ENCODE peak calls at places on chromosomes 2 and 18, in eight cellular contexts. Z, J, U, E, Q, M, B and L are unnamed samples.

GRCh38 chr2:234968633-234969328 is 17.0 kb downstream of the SH3BP4 start:
- DNase-seq in E (no peak), M (no peak), J (no peak), Z (no peak), U (no peak), Q (no peak), B (no peak), L (no peak)

GRCh38 chr2:220188031-220188430 is 560.6 kb downstream of the SLC4A3 start:
- DNase-seq in E (peak), Z (no peak), M (peak), J (no peak), B (no peak), Q (peak), U (peak), L (peak)

GRCh38 chr2:24489465-24489864 is 1.6 kb upstream of the NCOA1 start:
- DNase-seq in E (no peak), B (no peak), Z (no peak), M (no peak), U (no peak), J (no peak), Q (no peak), L (no peak)

GRCh38 chr2:1738163-1738562 is 6.2 kb downstream of the PXDN start:
- DNase-seq in Q (no peak), Z (no peak), M (no peak), B (no peak), J (no peak), U (no peak), E (no peak), L (no peak)

GRCh38 chr2:13822365-13822764 is 810.2 kb upstream of the LRATD1 start:
- DNase-seq in M (no peak), U (no peak), Q (no peak), J (no peak), B (no peak), Z (no peak), E (no peak), L (no peak)

GRCh38 chr18:9139400-9140039 is 2.9 kb downstream of the ANKRD12 start:
- DNase-seq in Q (no peak), E (no peak), U (no peak), J (no peak), M (no peak), Z (no peak), B (no peak), L (no peak)

GRCh38 chr2:15588329-15588919 is 3.2 kb upstream of the DDX1 start:
- DNase-seq in M (peak), Q (no peak), U (peak), E (peak), B (peak), Z (peak), J (peak), L (peak)

GRCh38 chr2:223884399-223884798 is 47.0 kb upstream of the AP1S3 start:
- DNase-seq in B (no peak), M (peak), Z (no peak), Q (no peak), J (no peak), E (no peak), U (peak), L (peak)

GRCh38 chr2:178241852-178242551 is 47.7 kb downstream of the OSBPL6 start:
- DNase-seq in U (peak), B (no peak), Z (no peak), E (peak), Q (peak), M (peak), J (no peak), L (peak)

GRCh38 chr2:42830922-42831574 is 38.7 kb upstream of the HAAO start:
- DNase-seq in E (no peak), U (no peak), B (peak), J (no peak), Z (no peak), M (no peak), Q (no peak), L (no peak)

GRCh38 chr18:4236940-4237686 is 218.0 kb downstream of the DLGAP1 start:
- DNase-seq in J (no peak), B (no peak), M (no peak), Q (no peak), Z (no peak), U (no peak), E (no peak), L (no peak)
- TF ChIP-seq CTCF in J (no peak), B (no peak), M (no peak), Q (no peak), Z (no peak), U (no peak), E (no peak), L (no peak)

GRCh38 chr2:122831644-122832043 is 1076.2 kb downstream of the TSN start:
- DNase-seq in U (no peak), E (peak), Z (no peak), J (no peak), B (no peak), Q (no peak), M (no peak), L (no peak)
- TF ChIP-seq CTCF in U (no peak), E (no peak), Z (no peak), J (no peak), B (no peak), Q (no peak), M (no peak), L (no peak)

GRCh38 chr2:232339121-232340081 is 39.1 kb upstream of the ALPP start:
- DNase-seq in Z (peak), B (no peak), M (no peak), U (no peak), J (peak), Q (no peak), E (no peak), L (no peak)
- TF ChIP-seq CTCF in Z (no peak), B (no peak), M (no peak), U (no peak), J (peak), Q (no peak), E (no peak), L (peak)

GRCh38 chr18:5424903-5425302 is 118.9 kb downstream of the EPB41L3 start:
- DNase-seq in E (peak), J (peak), Q (peak), M (peak), Z (no peak), B (no peak), U (peak), L (peak)
- TF ChIP-seq CTCF in E (peak), J (peak), Q (peak), M (peak), Z (peak), B (peak), U (peak), L (peak)

GRCh38 chr2:231397011-231397927 is 1.8 kb downstream of the B3GNT7 start:
- DNase-seq in E (no peak), J (no peak), M (no peak), B (no peak), U (no peak), Z (no peak), Q (no peak), L (no peak)

GRCh38 chr2:231398585-231398984 is 3.1 kb downstream of the B3GNT7 start:
- DNase-seq in Z (no peak), E (no peak), M (no peak), Q (no peak), U (no peak), B (no peak), J (no peak), L (no peak)

GRCh38 chr2:231399046-231399852 is 3.7 kb downstream of the B3GNT7 start:
- DNase-seq in M (no peak), J (no peak), U (no peak), E (no peak), Q (no peak), B (no peak), Z (no peak), L (no peak)

GRCh38 chr2:231397928-231398294 is 2.4 kb downstream of the B3GNT7 start:
- DNase-seq in U (no peak), J (no peak), B (no peak), E (no peak), Q (no peak), M (no peak), Z (no peak), L (no peak)

GRCh38 chr2:231399853-231400667 is 4.5 kb downstream of the B3GNT7 start:
- DNase-seq in J (no peak), Z (peak), Q (no peak), B (no peak), M (no peak), E (peak), U (no peak), L (peak)
- TF ChIP-seq CTCF in J (no peak), Z (peak), Q (peak), B (no peak), M (no peak), E (no peak), U (no peak), L (peak)

GRCh38 chr2:118120001-118120400 is 31.7 kb downstream of the INSIG2 start:
- DNase-seq in E (no peak), M (peak), B (no peak), U (no peak), J (no peak), Q (no peak), Z (no peak), L (peak)
- TF ChIP-seq CTCF in E (no peak), M (no peak), B (no peak), U (no peak), J (no peak), Q (no peak), Z (no peak), L (no peak)

DNA sequence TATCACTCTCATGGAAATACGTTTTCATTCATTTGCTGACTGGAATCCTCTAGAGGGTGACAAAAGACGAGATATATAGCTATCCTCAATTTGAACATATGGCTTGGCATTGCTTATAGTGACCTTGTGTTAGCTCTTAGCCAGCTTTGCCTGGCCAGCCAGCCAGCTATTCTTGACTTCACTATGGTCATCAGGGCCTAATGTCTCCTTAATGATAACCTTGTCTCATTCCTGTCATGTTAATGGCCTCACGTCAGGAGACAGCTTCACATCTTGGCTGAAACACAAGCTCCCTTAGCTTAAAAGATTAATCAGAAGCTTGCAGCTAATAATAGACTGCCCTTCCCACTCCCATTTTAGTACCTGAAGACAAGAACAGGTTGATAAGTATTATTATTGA is 1517.5 kb upstream of the PIK3C3 start:
- DNase-seq in J (no peak), E (no peak), B (no peak), Q (no peak), M (no peak), Z (no peak), U (no peak), L (peak)
- TF ChIP-seq CTCF in J (no peak), E (peak), B (no peak), Q (no peak), M (no peak), Z (no peak), U (peak), L (no peak)

DNA sequence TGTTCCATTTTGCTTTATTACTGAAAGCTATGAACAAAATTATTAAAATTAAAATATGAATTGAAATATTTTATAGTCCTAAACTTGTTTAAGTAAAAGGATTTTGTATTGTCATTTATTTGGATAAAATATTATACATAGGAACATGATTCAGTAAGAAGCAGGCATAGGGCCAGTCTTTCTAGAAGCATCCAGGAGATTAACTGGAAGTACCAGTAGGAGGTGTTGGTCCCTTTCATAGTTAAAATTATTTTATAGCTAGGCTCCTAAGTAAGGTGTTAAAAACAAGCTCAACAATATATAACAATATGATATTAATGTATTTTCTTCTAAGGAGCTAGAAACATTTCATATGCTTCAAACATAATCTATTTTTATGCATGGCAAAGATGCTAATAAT is 43.7 kb downstream of the FIGN start:
- DNase-seq in Q (no peak), J (no peak), E (no peak), U (no peak), Z (no peak), B (no peak), M (no peak), L (no peak)
- TF ChIP-seq CTCF in Q (no peak), J (no peak), E (no peak), U (no peak), Z (no peak), B (no peak), M (no peak), L (no peak)

DNA sequence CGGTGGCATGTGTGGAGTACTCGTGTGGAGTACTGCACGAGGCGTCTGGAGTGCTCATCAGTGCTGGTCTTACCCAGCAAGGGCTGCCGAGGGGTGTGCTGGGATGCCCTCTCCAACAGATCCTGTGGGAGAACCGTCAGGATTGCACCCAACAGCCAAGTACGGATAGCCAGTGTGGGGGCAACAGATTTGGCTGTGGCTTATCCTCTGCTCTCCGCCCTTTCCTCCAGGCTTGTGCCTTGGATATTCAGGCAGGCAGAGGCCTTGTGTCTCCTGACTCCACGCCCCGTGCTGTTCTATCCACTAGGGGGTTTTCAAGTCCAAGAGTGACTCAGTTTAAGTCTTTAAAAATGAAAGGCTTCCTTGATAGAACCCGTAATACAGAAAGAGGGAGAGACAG is 321.0 kb upstream of the HS6ST1 start:
- DNase-seq in J (no peak), Z (no peak), Q (no peak), U (no peak), B (peak), M (no peak), E (no peak), L (no peak)
- TF ChIP-seq CTCF in J (no peak), Z (no peak), Q (no peak), U (no peak), B (peak), M (no peak), E (no peak), L (no peak)

DNA sequence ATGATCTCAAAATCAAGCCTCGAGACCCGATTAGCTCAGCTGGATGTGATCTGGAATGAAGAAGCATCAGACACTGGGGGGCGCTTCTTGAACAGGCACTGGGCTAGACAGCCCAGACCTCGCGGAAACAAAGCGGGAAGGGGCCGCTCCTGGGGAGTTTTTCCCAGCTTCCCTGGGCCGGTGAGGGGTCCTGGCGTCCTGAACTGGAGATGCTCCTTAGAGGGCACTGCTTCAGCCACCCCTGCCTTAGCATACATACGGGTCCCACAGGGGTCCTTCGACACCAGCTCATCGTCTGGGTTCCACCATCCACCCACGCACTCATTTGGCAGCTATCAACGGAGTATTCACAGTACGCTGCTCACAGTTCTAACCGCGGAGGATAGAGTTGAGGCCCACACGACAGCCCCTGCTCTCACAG is 146.7 kb downstream of the TSN start:
- DNase-seq in Q (no peak), E (no peak), J (no peak), U (peak), Z (no peak), M (no peak), B (no peak), L (peak)
- TF ChIP-seq CTCF in Q (no peak), E (peak), J (no peak), U (no peak), Z (no peak), M (no peak), B (no peak), L (peak)